ENCODE peak calls at places on chromosomes 1 and 21, in eight cellular contexts. One of them, this sample, is unnamed.

GRCh38 chr1:42177551-42177981 is 13.0 kb upstream of the GUCA2A start:
- DNase-seq in keratinocyte: no peak
- DNase-seq in A673: no peak
- DNase-seq in fibroblast of mammary gland: peak
- DNase-seq in lung: peak
- DNase-seq in brain microvascular endothelial cell: peak
- DNase-seq in transverse colon: no peak
- DNase-seq in fibroblast of villous mesenchyme: peak
- DNase-seq in this sample: no peak

GRCh38 chr1:88878731-88879130 is 12.6 kb downstream of the GTF2B start:
- DNase-seq in A673: no peak
- DNase-seq in keratinocyte: no peak
- DNase-seq in fibroblast of mammary gland: peak
- DNase-seq in fibroblast of villous mesenchyme: no peak
- DNase-seq in transverse colon: no peak
- DNase-seq in brain microvascular endothelial cell: no peak
- DNase-seq in lung: no peak
- DNase-seq in this sample: no peak

GRCh38 chr1:244050835-244051444 is at the start of gene ZBTB18:
- DNase-seq in brain microvascular endothelial cell: peak
- DNase-seq in A673: peak
- DNase-seq in fibroblast of villous mesenchyme: peak
- DNase-seq in keratinocyte: no peak
- DNase-seq in transverse colon: no peak
- DNase-seq in lung: no peak
- DNase-seq in fibroblast of mammary gland: peak
- DNase-seq in this sample: no peak

GRCh38 chr21:33396966-33397365 is 6.2 kb upstream of the IFNGR2 start:
- DNase-seq in A673: peak
- DNase-seq in lung: no peak
- DNase-seq in keratinocyte: no peak
- DNase-seq in transverse colon: no peak
- DNase-seq in fibroblast of mammary gland: peak
- DNase-seq in fibroblast of villous mesenchyme: peak
- DNase-seq in brain microvascular endothelial cell: peak
- DNase-seq in this sample: peak

GRCh38 chr1:43835141-43836021 is 98.2 kb upstream of the ARTN start:
- DNase-seq in A673: no peak
- DNase-seq in fibroblast of villous mesenchyme: peak
- DNase-seq in fibroblast of mammary gland: peak
- DNase-seq in transverse colon: no peak
- DNase-seq in lung: no peak
- DNase-seq in keratinocyte: no peak
- DNase-seq in brain microvascular endothelial cell: peak
- DNase-seq in this sample: peak

GRCh38 chr1:232110281-232111090 is 483.9 kb downstream of the DISC1 start:
- DNase-seq in A673: no peak
- DNase-seq in brain microvascular endothelial cell: peak
- DNase-seq in fibroblast of mammary gland: peak
- DNase-seq in transverse colon: no peak
- DNase-seq in fibroblast of villous mesenchyme: peak
- DNase-seq in keratinocyte: no peak
- DNase-seq in lung: no peak
- DNase-seq in this sample: peak

GRCh38 chr1:111448482-111448917 is 556 bp downstream of the WDR77 start:
- DNase-seq in keratinocyte: no peak
- DNase-seq in A673: peak
- DNase-seq in fibroblast of villous mesenchyme: no peak
- DNase-seq in transverse colon: no peak
- DNase-seq in fibroblast of mammary gland: peak
- DNase-seq in brain microvascular endothelial cell: no peak
- DNase-seq in lung: peak
- DNase-seq in this sample: peak

GRCh38 chr1:59266180-59266926 is 30.5 kb upstream of the FGGY start:
- DNase-seq in transverse colon: no peak
- DNase-seq in fibroblast of villous mesenchyme: no peak
- DNase-seq in brain microvascular endothelial cell: no peak
- DNase-seq in fibroblast of mammary gland: no peak
- DNase-seq in keratinocyte: no peak
- DNase-seq in A673: no peak
- DNase-seq in lung: no peak
- DNase-seq in this sample: no peak

GRCh38 chr1:110545492-110545891 is 26.5 kb upstream of the KCNA10 start:
- DNase-seq in A673: no peak
- DNase-seq in keratinocyte: no peak
- DNase-seq in brain microvascular endothelial cell: no peak
- DNase-seq in lung: no peak
- DNase-seq in fibroblast of mammary gland: no peak
- DNase-seq in transverse colon: no peak
- DNase-seq in fibroblast of villous mesenchyme: no peak
- DNase-seq in this sample: no peak

GRCh38 chr1:83882906-83883305 is 116.0 kb downstream of the TTLL7 start:
- DNase-seq in lung: no peak
- DNase-seq in keratinocyte: no peak
- DNase-seq in fibroblast of villous mesenchyme: peak
- DNase-seq in brain microvascular endothelial cell: peak
- DNase-seq in transverse colon: peak
- DNase-seq in fibroblast of mammary gland: peak
- DNase-seq in A673: peak
- DNase-seq in this sample: peak

GRCh38 chr1:56586502-56586901 is 7.1 kb upstream of the PLPP3 start:
- DNase-seq in A673: no peak
- DNase-seq in lung: no peak
- DNase-seq in fibroblast of mammary gland: no peak
- DNase-seq in fibroblast of villous mesenchyme: no peak
- DNase-seq in brain microvascular endothelial cell: no peak
- DNase-seq in transverse colon: no peak
- DNase-seq in keratinocyte: no peak
- DNase-seq in this sample: no peak

GRCh38 chr1:150516050-150516591 is 569 bp downstream of the FALEC start:
- DNase-seq in transverse colon: no peak
- DNase-seq in brain microvascular endothelial cell: no peak
- DNase-seq in fibroblast of villous mesenchyme: no peak
- DNase-seq in fibroblast of mammary gland: peak
- DNase-seq in lung: no peak
- DNase-seq in A673: peak
- DNase-seq in keratinocyte: no peak
- DNase-seq in this sample: no peak

GRCh38 chr1:65066766-65067490 is 81.1 kb upstream of the AK4 start:
- DNase-seq in A673: peak
- DNase-seq in fibroblast of villous mesenchyme: peak
- DNase-seq in lung: peak
- DNase-seq in transverse colon: peak
- DNase-seq in fibroblast of mammary gland: peak
- DNase-seq in keratinocyte: no peak
- DNase-seq in brain microvascular endothelial cell: peak
- DNase-seq in this sample: peak

GRCh38 chr1:7487756-7488474 is 283.2 kb upstream of the VAMP3 start:
- DNase-seq in fibroblast of mammary gland: no peak
- DNase-seq in keratinocyte: no peak
- DNase-seq in lung: no peak
- DNase-seq in A673: no peak
- DNase-seq in brain microvascular endothelial cell: no peak
- DNase-seq in fibroblast of villous mesenchyme: no peak
- DNase-seq in transverse colon: no peak
- DNase-seq in this sample: no peak

GRCh38 chr1:201192478-201192804 is 1.8 kb downstream of the IGFN1 start:
- DNase-seq in fibroblast of mammary gland: peak
- DNase-seq in keratinocyte: no peak
- DNase-seq in brain microvascular endothelial cell: no peak
- DNase-seq in A673: no peak
- DNase-seq in lung: no peak
- DNase-seq in fibroblast of villous mesenchyme: no peak
- DNase-seq in transverse colon: no peak
- DNase-seq in this sample: no peak

GRCh38 chr1:115056395-115056798 is 26.8 kb downstream of the TSHB start:
- DNase-seq in fibroblast of villous mesenchyme: peak
- DNase-seq in lung: no peak
- DNase-seq in transverse colon: peak
- DNase-seq in keratinocyte: no peak
- DNase-seq in A673: peak
- DNase-seq in brain microvascular endothelial cell: peak
- DNase-seq in fibroblast of mammary gland: peak
- DNase-seq in this sample: peak

GRCh38 chr21:45326834-45327457 is 39.3 kb upstream of the POFUT2 start:
- DNase-seq in keratinocyte: no peak
- DNase-seq in fibroblast of mammary gland: no peak
- DNase-seq in fibroblast of villous mesenchyme: no peak
- DNase-seq in brain microvascular endothelial cell: no peak
- DNase-seq in A673: no peak
- DNase-seq in lung: no peak
- DNase-seq in transverse colon: no peak
- DNase-seq in this sample: no peak

GRCh38 chr1:182610606-182611194 is 6.5 kb upstream of the RGS16 start:
- DNase-seq in brain microvascular endothelial cell: no peak
- DNase-seq in fibroblast of villous mesenchyme: no peak
- DNase-seq in fibroblast of mammary gland: peak
- DNase-seq in transverse colon: no peak
- DNase-seq in keratinocyte: no peak
- DNase-seq in lung: no peak
- DNase-seq in A673: peak
- DNase-seq in this sample: no peak
- H3K4me3 ChIP-seq in brain microvascular endothelial cell: no peak
- H3K4me3 ChIP-seq in fibroblast of villous mesenchyme: no peak
- H3K4me3 ChIP-seq in fibroblast of mammary gland: no peak
- H3K4me3 ChIP-seq in transverse colon: no peak
- H3K4me3 ChIP-seq in keratinocyte: no peak
- H3K4me3 ChIP-seq in lung: no peak
- H3K4me3 ChIP-seq in A673: no peak
- H3K4me3 ChIP-seq in this sample: no peak

DNA sequence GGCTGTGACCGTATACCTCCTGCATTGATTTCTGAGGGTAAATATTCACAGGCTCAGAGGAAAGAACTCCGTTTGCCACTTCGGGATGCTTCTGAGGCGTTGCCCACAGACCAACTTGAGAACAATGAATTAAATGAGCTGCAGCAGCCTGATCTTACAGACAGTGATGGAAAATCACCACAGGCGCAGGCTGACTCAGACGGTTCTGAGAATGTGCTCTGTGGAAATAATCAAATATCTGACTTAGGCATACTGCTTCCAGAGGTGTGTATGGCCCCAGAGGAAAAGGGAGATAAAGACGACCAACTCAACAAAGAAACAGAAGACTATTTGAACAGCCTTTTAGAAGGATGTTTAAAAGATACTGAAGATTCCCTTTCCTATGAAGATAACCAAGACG is 76.7 kb upstream of the SCCPDH start:
- DNase-seq in transverse colon: no peak
- DNase-seq in fibroblast of villous mesenchyme: peak
- DNase-seq in brain microvascular endothelial cell: peak
- DNase-seq in A673: peak
- DNase-seq in lung: no peak
- DNase-seq in fibroblast of mammary gland: peak
- DNase-seq in keratinocyte: no peak
- DNase-seq in this sample: no peak
- H3K4me3 ChIP-seq in transverse colon: no peak
- H3K4me3 ChIP-seq in fibroblast of villous mesenchyme: no peak
- H3K4me3 ChIP-seq in brain microvascular endothelial cell: no peak
- H3K4me3 ChIP-seq in A673: no peak
- H3K4me3 ChIP-seq in lung: no peak
- H3K4me3 ChIP-seq in fibroblast of mammary gland: no peak
- H3K4me3 ChIP-seq in keratinocyte: no peak
- H3K4me3 ChIP-seq in this sample: no peak

DNA sequence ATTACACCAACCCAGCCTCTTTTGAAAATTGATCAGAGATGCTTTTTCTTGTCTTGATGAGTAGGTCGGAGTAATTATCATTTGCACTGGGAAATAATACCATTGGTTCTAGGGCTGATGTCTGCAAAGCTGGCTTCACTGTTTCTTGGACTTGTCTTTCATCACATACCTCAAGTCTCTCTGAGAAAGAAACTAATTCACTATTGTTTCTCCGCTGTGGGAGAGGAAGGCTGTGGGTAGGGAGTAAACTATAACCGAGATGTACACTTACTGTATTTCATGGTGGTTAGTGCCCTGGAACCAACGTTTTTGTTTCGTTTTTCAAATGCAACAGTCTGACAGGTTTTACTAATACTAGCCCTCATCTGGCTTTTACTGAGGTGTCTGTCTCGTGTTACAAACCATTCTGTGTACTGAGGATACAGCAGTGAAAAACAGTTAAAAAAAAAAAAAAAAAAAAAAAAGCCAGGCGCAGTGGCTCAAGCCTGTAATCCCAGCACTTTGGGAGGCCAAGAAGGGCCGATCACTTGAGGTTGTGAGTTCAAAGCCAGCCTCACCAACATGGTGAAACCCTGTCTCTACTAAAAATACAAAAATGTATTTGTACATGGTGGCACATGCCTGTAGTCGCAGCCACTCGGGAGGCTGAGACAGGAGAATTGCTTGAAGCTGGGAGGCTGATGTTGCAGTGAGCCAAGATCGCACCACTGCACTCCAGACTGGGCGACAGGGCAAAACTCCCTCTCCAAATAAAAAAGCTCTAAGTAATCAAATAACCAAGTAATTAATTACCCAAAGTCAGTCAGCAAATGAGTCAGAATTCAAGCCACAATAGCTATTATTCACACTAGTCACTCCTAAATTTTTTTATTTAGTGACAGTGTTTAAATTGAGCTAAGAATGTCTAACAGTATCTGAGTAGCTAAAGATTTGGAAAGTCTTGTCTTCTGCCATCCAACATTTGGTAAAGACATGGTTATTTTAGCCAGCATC is 23.3 kb downstream of the TOMM20 start:
- DNase-seq in transverse colon: no peak
- DNase-seq in keratinocyte: no peak
- DNase-seq in fibroblast of villous mesenchyme: peak
- DNase-seq in fibroblast of mammary gland: peak
- DNase-seq in A673: no peak
- DNase-seq in lung: no peak
- DNase-seq in brain microvascular endothelial cell: no peak
- DNase-seq in this sample: peak
- H3K4me3 ChIP-seq in transverse colon: no peak
- H3K4me3 ChIP-seq in keratinocyte: no peak
- H3K4me3 ChIP-seq in fibroblast of villous mesenchyme: peak
- H3K4me3 ChIP-seq in fibroblast of mammary gland: no peak
- H3K4me3 ChIP-seq in A673: no peak
- H3K4me3 ChIP-seq in lung: no peak
- H3K4me3 ChIP-seq in brain microvascular endothelial cell: no peak
- H3K4me3 ChIP-seq in this sample: peak

DNA sequence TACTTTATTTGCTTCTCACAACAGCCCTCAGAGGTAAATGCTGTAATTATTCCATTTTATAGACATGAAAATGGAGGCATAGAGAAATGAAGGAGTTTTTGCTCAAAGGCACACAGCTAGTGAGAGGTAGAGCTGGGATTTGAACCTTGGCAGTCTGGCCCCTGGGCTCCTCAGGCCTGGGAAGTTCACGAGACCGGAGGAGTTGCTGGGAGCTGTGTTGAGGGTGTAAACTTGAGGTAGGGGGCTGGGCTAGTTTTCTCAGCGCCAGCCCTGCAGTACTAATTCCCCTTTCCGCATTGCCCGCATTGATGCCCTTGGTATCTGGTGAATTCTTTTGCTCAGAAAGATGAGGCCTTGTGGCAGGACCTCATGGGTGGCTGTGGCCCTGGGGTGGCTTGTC is 73.3 kb downstream of the PTPRU start:
- DNase-seq in A673: no peak
- DNase-seq in fibroblast of mammary gland: no peak
- DNase-seq in transverse colon: no peak
- DNase-seq in keratinocyte: no peak
- DNase-seq in lung: no peak
- DNase-seq in brain microvascular endothelial cell: no peak
- DNase-seq in fibroblast of villous mesenchyme: no peak
- DNase-seq in this sample: no peak
- H3K4me3 ChIP-seq in A673: no peak
- H3K4me3 ChIP-seq in fibroblast of mammary gland: no peak
- H3K4me3 ChIP-seq in transverse colon: no peak
- H3K4me3 ChIP-seq in keratinocyte: no peak
- H3K4me3 ChIP-seq in lung: no peak
- H3K4me3 ChIP-seq in brain microvascular endothelial cell: no peak
- H3K4me3 ChIP-seq in fibroblast of villous mesenchyme: no peak
- H3K4me3 ChIP-seq in this sample: no peak

GRCh38 chr1:234499119-234500039 is 20.4 kb upstream of the TARBP1 start:
- DNase-seq in brain microvascular endothelial cell: peak
- DNase-seq in A673: peak
- DNase-seq in fibroblast of villous mesenchyme: peak
- DNase-seq in lung: peak
- DNase-seq in transverse colon: peak
- DNase-seq in keratinocyte: no peak
- DNase-seq in fibroblast of mammary gland: peak
- DNase-seq in this sample: peak
- H3K4me3 ChIP-seq in brain microvascular endothelial cell: no peak
- H3K4me3 ChIP-seq in A673: peak
- H3K4me3 ChIP-seq in fibroblast of villous mesenchyme: peak
- H3K4me3 ChIP-seq in lung: no peak
- H3K4me3 ChIP-seq in transverse colon: peak
- H3K4me3 ChIP-seq in keratinocyte: peak
- H3K4me3 ChIP-seq in fibroblast of mammary gland: no peak
- H3K4me3 ChIP-seq in this sample: no peak

This sample was measured in SJSA1.